ENCODE peak calls at places on chromosomes 11 and 22, in ten cellular contexts. W is HAP-1; V is A673; K is spleen; U is uterus; I is colonic mucosa; F is body of pancreas; A is brain microvascular endothelial cell; Y is stomach; E is effector memory CD4-positive, alpha-beta T cell. S is an unnamed sample. For H3K36me3, the result is how much of the 10 kb centered on the place peaks cover.

GRCh38 chr11:8584511-8584910 is 9.5 kb downstream of the STK33 start:
- DNase-seq in U (no peak), V (no peak), I (no peak), Y (no peak), F (no peak), K (no peak), E (no peak), A (no peak), W (no peak), S (no peak)

GRCh38 chr11:91956711-91957110 is 267.9 kb upstream of the FAT3 start:
- DNase-seq in Y (no peak), K (no peak), W (no peak), I (no peak), U (no peak), E (no peak), F (no peak), A (no peak), V (no peak), S (no peak)

GRCh38 chr11:113874920-113875413 is 405 bp downstream of the USP28 start:
- DNase-seq in V (no peak), I (peak), K (no peak), A (peak), Y (no peak), E (no peak), U (peak), F (no peak), W (no peak), S (no peak)

GRCh38 chr11:7512525-7513209 is 1.1 kb upstream of the PPFIBP2 start:
- DNase-seq in K (peak), E (no peak), U (peak), F (peak), I (peak), Y (peak), W (peak), V (no peak), A (no peak), S (peak)

GRCh38 chr11:2885017-2885675 is 429 bp downstream of the CDKN1C start:
- DNase-seq in U (peak), V (peak), I (peak), W (peak), Y (peak), A (no peak), F (peak), K (peak), E (peak), S (peak)

GRCh38 chr11:99693941-99694492 is 673.3 kb downstream of the CNTN5 start:
- DNase-seq in W (no peak), K (no peak), U (no peak), F (peak), I (no peak), A (peak), V (peak), Y (no peak), E (no peak), S (no peak)

GRCh38 chr11:15038963-15039362 is 34.4 kb upstream of the CALCB start:
- DNase-seq in W (no peak), U (no peak), A (no peak), F (no peak), Y (no peak), I (no peak), E (no peak), V (peak), K (no peak), S (no peak)

GRCh38 chr22:42702675-42703074 is 18.0 kb downstream of the A4GALT start:
- DNase-seq in V (no peak), U (peak), Y (no peak), I (no peak), K (no peak), A (no peak), E (no peak), F (no peak), W (no peak), S (no peak)

GRCh38 chr11:75954039-75954438 is 139.0 kb downstream of the UVRAG start:
- DNase-seq in E (no peak), I (no peak), V (no peak), K (no peak), F (no peak), W (no peak), Y (no peak), U (no peak), A (no peak), S (no peak)

GRCh38 chr11:120344302-120345004 is 8.2 kb downstream of the ARHGEF12 start:
- DNase-seq in W (no peak), V (peak), E (peak), Y (no peak), F (no peak), A (peak), I (peak), K (no peak), U (no peak), S (no peak)

GRCh38 chr11:2474059-2474901 is 29.5 kb downstream of the KCNQ1 start:
- DNase-seq in E (no peak), K (no peak), A (no peak), U (no peak), Y (peak), W (no peak), I (peak), F (peak), V (no peak), S (no peak)

GRCh38 chr11:32050256-32050655 is 40.6 kb upstream of the RCN1 start:
- DNase-seq in I (no peak), W (no peak), K (no peak), U (no peak), Y (peak), F (no peak), A (no peak), E (no peak), V (no peak), S (no peak)

GRCh38 chr11:59427068-59427382 is 812 bp upstream of the OR5A2 start:
- DNase-seq in K (no peak), F (no peak), U (no peak), E (no peak), V (no peak), I (no peak), Y (no peak), A (no peak), W (no peak), S (no peak)

GRCh38 chr11:61919841-61920631 is 2.7 kb upstream of the RAB3IL1 start:
- DNase-seq in F (no peak), I (no peak), E (no peak), K (peak), A (no peak), Y (no peak), W (peak), V (no peak), U (no peak), S (peak)

GRCh38 chr11:17013548-17014320 is 480 bp downstream of the PLEKHA7 start:
- DNase-seq in E (peak), F (peak), Y (peak), W (peak), K (peak), A (no peak), I (peak), U (no peak), V (no peak), S (peak)

GRCh38 chr22:34696557-34696956 is 369.4 kb upstream of the ISX start:
- DNase-seq in A (no peak), W (peak), K (no peak), E (no peak), F (no peak), V (peak), U (no peak), I (no peak), Y (no peak), S (no peak)

GRCh38 chr11:66718320-66718971 is 10.6 kb downstream of the SPTBN2 start:
- DNase-seq in K (no peak), I (peak), F (peak), W (no peak), U (no peak), V (no peak), A (no peak), E (no peak), Y (peak), S (no peak)

GRCh38 chr11:122668562-122669090 is 13.1 kb downstream of the UBASH3B start:
- DNase-seq in W (no peak), K (no peak), I (no peak), F (no peak), E (no peak), V (peak), Y (no peak), A (peak), U (no peak), S (no peak)

GRCh38 chr11:12783765-12784164 is 109.5 kb downstream of the TEAD1 start:
- DNase-seq in F (no peak), I (no peak), E (no peak), K (no peak), A (no peak), V (no peak), Y (no peak), W (no peak), U (no peak), S (no peak)

GRCh38 chr22:39556970-39557811 is 13.4 kb upstream of the CACNA1I start:
- DNase-seq in W (peak), U (no peak), A (no peak), K (no peak), V (peak), E (no peak), F (no peak), Y (no peak), I (no peak), S (no peak)

GRCh38 chr11:26827567-26828037 is 105.7 kb upstream of the SLC5A12 start:
- DNase-seq in I (no peak), K (no peak), A (no peak), V (no peak), W (no peak), F (peak), Y (no peak), E (no peak), U (no peak), S (peak)

GRCh38 chr11:120389693-120390584 is 53.7 kb downstream of the ARHGEF12 start:
- DNase-seq in Y (no peak), A (no peak), V (no peak), U (no peak), E (no peak), I (no peak), K (no peak), W (no peak), F (no peak), S (no peak)

GRCh38 chr11:36454551-36454950 is 55.5 kb downstream of the TRAF6 start:
- DNase-seq in Y (no peak), V (no peak), F (no peak), A (no peak), K (no peak), I (no peak), W (no peak), E (no peak), U (no peak), S (no peak)

GRCh38 chr22:42611076-42611475 is 3.6 kb downstream of the POLDIP3 start:
- DNase-seq in W (no peak), A (no peak), U (no peak), V (no peak), K (no peak), I (no peak), F (no peak), E (no peak), Y (no peak), S (no peak)

GRCh38 chr11:7219457-7219856 is 32.2 kb upstream of the SYT9 start:
- DNase-seq in A (no peak), Y (no peak), U (no peak), I (no peak), W (no peak), V (no peak), K (no peak), F (no peak), E (no peak), S (no peak)

GRCh38 chr11:12841946-12842630 is 167.0 kb upstream of the RASSF10 start:
- DNase-seq in I (no peak), U (peak), K (no peak), W (peak), V (peak), Y (no peak), A (peak), E (no peak), F (peak), S (no peak)

GRCh38 chr11:697028-697491 is 1.4 kb downstream of the TMEM80 start:
- DNase-seq in K (no peak), I (no peak), F (peak), V (no peak), A (peak), Y (no peak), W (no peak), E (no peak), U (no peak), S (no peak)

GRCh38 chr11:2027710-2028109 is 30.1 kb upstream of the H19 start:
- DNase-seq in U (no peak), F (no peak), E (no peak), Y (no peak), V (no peak), I (no peak), A (no peak), W (no peak), K (no peak), S (no peak)

GRCh38 chr11:57638811-57639320 is 10.8 kb downstream of the YPEL4 start:
- DNase-seq in A (peak), I (no peak), K (no peak), Y (no peak), E (no peak), V (peak), U (no peak), F (no peak), W (no peak), S (no peak)

DNA sequence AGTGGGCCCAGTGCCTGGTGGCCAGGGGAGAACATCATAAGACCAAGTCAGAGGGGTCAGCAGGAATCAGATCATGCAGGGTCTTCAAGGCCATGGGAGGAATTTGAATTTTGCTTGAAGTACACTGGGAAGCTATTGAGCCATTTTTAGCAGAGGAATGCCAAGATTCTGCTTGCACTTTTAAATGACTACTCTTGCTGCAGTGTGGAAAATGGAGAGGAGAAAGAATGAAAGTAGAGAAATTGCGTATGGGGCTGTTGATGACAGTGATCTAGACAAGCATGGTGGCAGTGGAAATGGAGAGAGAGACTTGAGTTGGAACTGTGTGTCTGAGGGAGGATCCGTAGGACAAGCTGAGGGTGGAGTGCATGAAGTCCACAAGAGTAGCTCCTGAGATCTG is 128.1 kb downstream of the WNT7B start:
- DNase-seq in I (no peak), K (no peak), U (no peak), V (no peak), W (no peak), A (no peak), E (no peak), Y (no peak), F (no peak), S (no peak)
- H3K36me3 ChIP-seq in I (under half), K (under half), U (under half), V (under half), W (under half), A (under half), E (under half), Y (half or more), F (under half), S (under half)

GRCh38 chr22:38299001-38299651 is 18.1 kb downstream of the CSNK1E start:
- DNase-seq in I (no peak), A (no peak), W (no peak), E (no peak), V (no peak), U (no peak), K (no peak), Y (no peak), F (peak), S (no peak)
- H3K36me3 ChIP-seq in I (under half), A (half or more), W (half or more), E (half or more), V (half or more), U (under half), K (half or more), Y (half or more), F (under half), S (half or more)

DNA sequence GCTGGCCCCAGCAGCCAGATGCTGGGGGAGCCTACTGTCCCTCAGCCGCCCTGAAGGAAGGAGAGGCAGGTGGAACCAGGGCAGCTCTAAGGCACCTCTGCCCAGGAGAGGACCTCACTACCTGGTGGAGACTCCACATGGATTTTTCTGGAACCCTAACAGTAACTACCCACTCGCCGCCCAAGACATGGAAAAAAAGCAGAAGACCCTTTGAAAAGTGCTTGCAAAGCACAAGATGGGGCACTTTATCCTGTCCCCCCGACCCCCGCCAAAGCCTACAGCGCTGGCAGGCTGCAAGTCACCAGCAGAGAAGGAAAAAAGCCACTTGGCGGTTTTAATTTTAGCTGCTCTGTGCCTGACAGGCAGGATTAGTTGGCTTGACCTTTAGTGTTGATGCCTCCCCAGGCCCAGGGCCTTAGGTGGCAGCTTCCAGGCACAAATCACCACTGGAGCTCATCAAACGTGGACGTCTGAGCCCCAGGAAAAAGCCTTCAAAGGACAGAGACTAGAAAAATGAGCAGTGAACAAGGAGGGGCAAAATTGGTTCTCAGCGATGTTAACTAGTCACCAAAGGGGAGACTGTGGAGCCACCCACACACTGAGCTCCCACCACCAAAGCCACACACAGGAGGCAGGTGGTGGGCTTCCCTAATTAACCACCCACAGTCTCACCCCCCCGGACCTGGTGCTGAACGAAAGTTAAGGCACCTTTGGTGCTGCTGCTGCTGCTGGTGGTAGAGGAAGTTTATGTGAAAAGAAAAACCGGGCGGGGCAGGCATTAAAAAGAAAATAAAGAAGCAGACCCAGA is 4.2 kb upstream of the PYGM start:
- DNase-seq in K (peak), V (no peak), I (no peak), F (peak), U (no peak), A (no peak), E (peak), W (no peak), Y (peak), S (no peak)
- H3K36me3 ChIP-seq in K (half or more), V (half or more), I (under half), F (under half), U (under half), A (half or more), E (half or more), W (half or more), Y (half or more), S (half or more)

DNA sequence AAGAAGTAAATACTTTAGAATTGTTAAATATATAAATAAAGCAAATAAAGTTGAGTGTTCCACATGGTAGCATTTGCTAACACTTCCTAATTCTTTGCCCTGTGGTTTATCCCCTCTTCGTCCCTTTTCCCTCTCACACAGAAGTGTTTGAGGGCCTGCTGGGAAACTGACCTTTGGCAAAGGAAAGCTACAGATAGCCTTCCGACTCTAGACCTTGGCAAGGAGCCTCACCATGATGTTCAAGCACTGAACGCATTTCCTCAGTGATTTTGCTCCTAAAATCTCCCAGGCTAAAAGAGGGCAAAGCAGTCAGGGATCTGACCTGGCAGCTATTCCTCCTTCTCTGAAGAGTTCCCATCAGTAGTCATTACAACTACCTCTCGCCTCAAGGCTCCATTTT is 52.5 kb upstream of the HORMAD2 start:
- DNase-seq in F (no peak), U (no peak), I (no peak), A (no peak), W (no peak), E (no peak), K (no peak), Y (peak), V (no peak), S (no peak)
- H3K36me3 ChIP-seq in F (under half), U (under half), I (under half), A (under half), W (under half), E (under half), K (under half), Y (half or more), V (under half), S (half or more)